ENCODE peak calls at places on chromosomes 3 and 15, in four cellular contexts. B, S, Q and O are unnamed samples.

GRCh38 chr15:90046846-90047481 is 45.8 kb downstream of the ZNF710 start:
- DNase-seq in B (no peak), S (peak), Q (no peak), O (no peak)

GRCh38 chr3:193594946-193595689 is 2.1 kb downstream of the OPA1 start:
- DNase-seq in B (no peak), S (no peak), Q (no peak), O (no peak)

GRCh38 chr3:11136871-11137626 is 17.2 kb upstream of the HRH1 start:
- DNase-seq in B (peak), S (no peak), Q (peak), O (no peak)

GRCh38 chr3:46987485-46988401 is 8.3 kb downstream of the NBEAL2 start:
- DNase-seq in B (no peak), S (peak), Q (no peak), O (peak)

GRCh38 chr3:88810455-88810854 is 297.0 kb upstream of the EPHA3 start:
- DNase-seq in B (no peak), S (no peak), Q (no peak), O (no peak)

GRCh38 chr3:23992051-23992628 is 47.1 kb downstream of the NR1D2 start:
- DNase-seq in B (no peak), S (no peak), Q (no peak), O (no peak)

GRCh38 chr3:183116051-183116614 is 16.8 kb upstream of the MCCC1 start:
- DNase-seq in B (peak), S (no peak), Q (no peak), O (peak)

GRCh38 chr3:58724376-58724775 is 57.8 kb upstream of the FAM3D start:
- DNase-seq in B (no peak), S (no peak), Q (no peak), O (no peak)

GRCh38 chr15:67531379-67532059 is 10.6 kb downstream of the C15orf61 start:
- DNase-seq in B (no peak), S (no peak), Q (no peak), O (no peak)

GRCh38 chr15:66650433-66650832 is 51.6 kb upstream of the SMAD6 start:
- DNase-seq in B (no peak), S (peak), Q (no peak), O (no peak)

GRCh38 chr3:11331101-11331500 is 58.9 kb downstream of the ATG7 start:
- DNase-seq in B (no peak), S (no peak), Q (no peak), O (no peak)

GRCh38 chr3:135216659-135217058 is 421.6 kb downstream of the EPHB1 start:
- DNase-seq in B (no peak), S (no peak), Q (no peak), O (no peak)

GRCh38 chr3:46929324-46929723 is 47.2 kb downstream of the CCDC12 start:
- DNase-seq in B (no peak), S (peak), Q (no peak), O (no peak)

GRCh38 chr3:174099724-174100123 is 702.2 kb downstream of the NLGN1 start:
- DNase-seq in B (no peak), S (no peak), Q (no peak), O (no peak)

GRCh38 chr3:16514799-16515353 is 1.4 kb upstream of the RFTN1 start:
- DNase-seq in B (no peak), S (no peak), Q (no peak), O (no peak)

GRCh38 chr15:37041836-37042235 is 58.5 kb downstream of the MEIS2 start:
- DNase-seq in B (no peak), S (no peak), Q (no peak), O (no peak)

GRCh38 chr15:85482896-85483295 is 102.5 kb downstream of the AKAP13 start:
- DNase-seq in B (no peak), S (no peak), Q (no peak), O (no peak)

GRCh38 chr3:127844326-127844942 is 22.1 kb upstream of the MGLL start:
- DNase-seq in B (no peak), S (no peak), Q (no peak), O (no peak)

GRCh38 chr3:176071943-176072342 is 1125.3 kb downstream of the TBL1XR1 start:
- DNase-seq in B (no peak), S (no peak), Q (no peak), O (no peak)